ENCODE peak calls at places on chromosomes 4 and X, in seven cellular contexts. D is stimulated activated CD8-positive, alpha-beta memory T cell treated with anti-CD3 and anti-CD28 coated beads, Interleukin-12 subunit alpha, Interleukin-12 subunit beta, amount 100 ng/mL, for 4 hours; J is stimulated activated naive CD8-positive, alpha-beta T cell treated with anti-CD3 and anti-CD28 coated beads, Interleukin-15, Interleukin-2, amounts not matched to agents 100 U/mL and 50 U/mL, for 24 hours; C is HFFc6; L is RKO; G is T-cell; H is HS-5. F is an unnamed sample.

GRCh38 chrX:9269134-9269533 is 195.7 kb upstream of the TBL1X start:
- DNase-seq in G (no peak), C (no peak), L (no peak), H (no peak), J (no peak), D (no peak), F (no peak)

GRCh38 chrX:54492340-54492739 is 3.7 kb downstream of the FGD1 start:
- DNase-seq in J (no peak), H (no peak), L (peak), C (peak), G (no peak), D (no peak), F (no peak)

GRCh38 chr4:7332216-7333023 is 102.3 kb downstream of the PSAPL1 start:
- DNase-seq in L (no peak), C (peak), G (no peak), J (no peak), H (no peak), D (no peak), F (no peak)

GRCh38 chrX:41779058-41779564 is 55.1 kb downstream of the GPR82 start:
- DNase-seq in J (no peak), G (no peak), D (no peak), L (peak), H (peak), C (peak), F (no peak)

GRCh38 chr4:100288167-100288566 is 97.9 kb upstream of the DDIT4L start:
- DNase-seq in H (peak), L (no peak), G (no peak), J (no peak), C (peak), D (no peak), F (no peak)

GRCh38 chr4:1010522-1011021 is 854 bp upstream of the FGFRL1 start:
- DNase-seq in C (peak), D (peak), H (no peak), G (peak), J (peak), L (peak), F (peak)

GRCh38 chr4:1337376-1337831 is 9.6 kb upstream of the UVSSA start:
- DNase-seq in G (no peak), L (peak), C (peak), H (no peak), D (peak), J (peak), F (no peak)

GRCh38 chr4:176538217-176538925 is 218.6 kb downstream of the SPCS3 start:
- DNase-seq in H (peak), G (no peak), C (peak), J (no peak), D (no peak), L (peak), F (no peak)

GRCh38 chr4:13530823-13531608 is 13.3 kb downstream of the NKX3-2 start:
- DNase-seq in G (no peak), C (no peak), D (no peak), J (no peak), L (no peak), H (no peak), F (no peak)

GRCh38 chr4:118842055-118842454 is 6.1 kb upstream of the SEC24D start:
- DNase-seq in L (peak), D (no peak), H (peak), G (no peak), J (no peak), C (peak), F (no peak)

GRCh38 chrX:138858438-138858837 is 146.9 kb upstream of the FGF13 start:
- DNase-seq in J (no peak), H (peak), L (peak), G (no peak), C (no peak), D (no peak), F (no peak)

GRCh38 chr4:3352918-3353594 is 60.2 kb downstream of the RGS12 start:
- DNase-seq in D (no peak), L (no peak), C (no peak), J (no peak), H (no peak), G (no peak), F (no peak)

GRCh38 chrX:63656871-63657580 is 128.0 kb downstream of the ARHGEF9 start:
- DNase-seq in J (no peak), L (no peak), D (no peak), G (no peak), H (peak), C (peak), F (no peak)

GRCh38 chrX:724256-724655 is 93.7 kb downstream of the SHOX start:
- DNase-seq in C (no peak), G (no peak), D (no peak), H (no peak), L (peak), J (no peak), F (no peak)

GRCh38 chr4:102318526-102318925 is 26.8 kb downstream of the SLC39A8 start:
- DNase-seq in J (no peak), H (no peak), D (no peak), G (no peak), L (no peak), C (no peak), F (no peak)

GRCh38 chrX:56233100-56233499 is 944 bp downstream of the KLF8 start:
- DNase-seq in J (peak), D (no peak), G (no peak), L (no peak), H (no peak), C (no peak), F (no peak)

GRCh38 chrX:133897593-133898163 is 87.7 kb downstream of the GPC3 start:
- DNase-seq in J (no peak), H (no peak), G (no peak), C (no peak), L (no peak), D (no peak), F (no peak)

GRCh38 chr4:82293304-82293703 is 80.5 kb downstream of the HNRNPD start:
- DNase-seq in G (no peak), C (no peak), J (no peak), H (no peak), D (no peak), L (no peak), F (peak)

GRCh38 chr4:2083116-2083825 is 24.1 kb downstream of the NAT8L start:
- DNase-seq in C (no peak), L (no peak), G (no peak), H (no peak), J (no peak), D (no peak), F (no peak)

GRCh38 chr4:141435446-141436225 is 200.7 kb upstream of the IL15 start:
- DNase-seq in L (no peak), J (no peak), D (no peak), C (peak), H (no peak), G (no peak), F (no peak)